ENCODE peak calls at places on chromosomes 4 and X, in eight cellular contexts. C is NCI-H1092; Y is HCT116; E is activated T-helper 1 cell treated with anti-CD3 and anti-CD28 coated beads, Interleukin-2, amount 50 U/mL, for 16 hours; H is HEK293T; G is NCI-H1417 treated with DMSO at 0.1 percent for 48 hours; B is ACHN; K is GM06990. U is an unnamed sample.

GRCh38 chr4:82419451-82419850 is 10.8 kb downstream of the HNRNPDL start:
- DNase-seq in C (no peak), Y (no peak), E (no peak), H (no peak), G (no peak), B (no peak), K (no peak), U (no peak)

GRCh38 chrX:39335447-39336235 is 534.4 kb downstream of the MID1IP1 start:
- DNase-seq in C (peak), Y (no peak), E (no peak), H (no peak), G (no peak), B (no peak), K (no peak), U (no peak)

GRCh38 chr4:72112514-72113156 is 80.8 kb downstream of the NPFFR2 start:
- DNase-seq in C (no peak), Y (peak), E (no peak), H (no peak), G (no peak), B (peak), K (peak), U (no peak)

GRCh38 chr4:170259631-170260153 is 169.9 kb upstream of the AADAT start:
- DNase-seq in C (peak), Y (peak), E (no peak), H (peak), G (peak), B (peak), K (peak), U (no peak)

GRCh38 chr4:152382057-152382785 is 153.7 kb downstream of the FBXW7 start:
- DNase-seq in C (no peak), Y (no peak), E (no peak), H (no peak), G (no peak), B (peak), K (no peak), U (no peak)

GRCh38 chrX:154378059-154378798 is 866 bp upstream of the EMD start:
- DNase-seq in C (peak), Y (no peak), E (no peak), H (no peak), G (no peak), B (peak), K (no peak), U (peak)

GRCh38 chr4:88077911-88078310 is 70.5 kb downstream of the PKD2 start:
- DNase-seq in C (no peak), Y (no peak), E (no peak), H (no peak), G (no peak), B (no peak), K (no peak), U (no peak)

GRCh38 chr4:25779021-25779420 is 83.8 kb downstream of the SEL1L3 start:
- DNase-seq in C (no peak), Y (no peak), E (no peak), H (no peak), G (no peak), B (no peak), K (no peak), U (no peak)